ENCODE peak calls at places on chromosomes 11 and 22, in seven cellular contexts. M, I, N, H, Q, K and Y are unnamed samples.

GRCh38 chr22:41512421-41513194 is 31.7 kb downstream of the POLR3H start:
- DNase-seq in Q (peak), I (peak), H (peak), M (no peak), K (peak), N (peak), Y (peak)

GRCh38 chr11:120017582-120017981 is 120.3 kb downstream of the TRIM29 start:
- DNase-seq in H (no peak), K (no peak), Q (no peak), I (no peak), M (no peak), N (no peak), Y (no peak)

GRCh38 chr11:100883860-100884259 is 196.8 kb downstream of the ARHGAP42 start:
- DNase-seq in Q (no peak), K (no peak), I (no peak), M (no peak), N (no peak), H (no peak), Y (no peak)

GRCh38 chr11:18243783-18244362 is 4.6 kb downstream of the SAA2 start:
- DNase-seq in I (peak), H (peak), N (peak), Q (peak), M (peak), K (peak), Y (peak)

GRCh38 chr11:35237860-35238715 is 99.1 kb downstream of the CD44 start:
- DNase-seq in K (no peak), N (peak), I (no peak), Q (no peak), M (peak), H (peak), Y (peak)

GRCh38 chr11:65778901-65779668 is 1.7 kb downstream of the AP5B1 start:
- DNase-seq in H (no peak), K (no peak), M (no peak), I (no peak), N (no peak), Q (peak), Y (no peak)

GRCh38 chr22:21702094-21702493 is 33.5 kb downstream of the YPEL1 start:
- DNase-seq in K (no peak), I (no peak), N (no peak), Q (peak), H (no peak), M (no peak), Y (no peak)

GRCh38 chr22:23531966-23532735 is 47.9 kb downstream of the IGLL1 start:
- DNase-seq in I (no peak), Q (no peak), K (no peak), N (no peak), M (no peak), H (no peak), Y (no peak)

GRCh38 chr11:110787680-110788079 is 75.4 kb upstream of the ARHGAP20 start:
- DNase-seq in H (no peak), N (no peak), M (no peak), K (no peak), Q (no peak), I (no peak), Y (no peak)

GRCh38 chr22:17085277-17086091 is 684 bp downstream of the IL17RA start:
- DNase-seq in I (no peak), N (no peak), M (no peak), H (no peak), K (no peak), Q (peak), Y (no peak)

GRCh38 chr11:72553748-72554147 is 119.4 kb upstream of the CLPB start:
- DNase-seq in Q (no peak), K (no peak), I (no peak), N (no peak), M (peak), H (peak), Y (no peak)

GRCh38 chr11:26137651-26138050 is 194.3 kb upstream of the ANO3 start:
- DNase-seq in I (no peak), N (no peak), Q (no peak), K (no peak), M (no peak), H (peak), Y (peak)

DNA sequence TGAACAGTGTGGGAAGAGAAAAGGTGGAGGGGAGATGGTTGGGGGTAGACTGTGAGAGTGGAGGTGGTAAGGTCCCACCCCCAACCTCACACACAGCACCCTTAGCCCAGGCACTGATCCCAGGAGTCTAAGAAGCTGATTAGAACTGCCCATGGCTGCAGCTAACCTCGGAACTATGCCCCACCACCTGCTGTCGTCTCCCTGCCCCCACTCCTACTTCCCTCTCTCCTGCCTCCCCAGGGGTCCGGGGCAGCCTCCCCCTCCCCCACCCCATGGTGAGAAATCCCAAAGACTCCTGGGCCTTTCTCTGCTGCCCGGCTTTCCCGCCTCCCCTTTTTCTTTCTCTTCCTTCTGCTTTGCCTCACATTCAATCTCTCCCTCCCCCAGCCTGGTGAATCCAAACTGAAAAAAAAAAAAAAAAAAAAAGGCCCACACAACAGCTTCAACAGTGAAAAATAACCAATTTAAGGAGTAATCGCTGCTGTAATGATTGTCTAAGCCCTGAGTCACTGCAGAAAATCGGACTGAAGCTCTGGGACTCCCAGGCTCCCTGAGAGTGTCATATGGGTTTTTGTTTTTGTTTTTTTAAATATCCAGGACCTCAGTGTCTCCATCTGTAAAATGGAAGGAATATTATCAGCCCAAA is 9.6 kb upstream of the TP53I11 start:
- DNase-seq in M (no peak), K (no peak), Q (peak), I (no peak), N (no peak), H (no peak), Y (no peak)
- H3K4me3 ChIP-seq in M (no peak), K (no peak), Q (no peak), I (no peak), N (no peak), H (no peak), Y (no peak)

DNA sequence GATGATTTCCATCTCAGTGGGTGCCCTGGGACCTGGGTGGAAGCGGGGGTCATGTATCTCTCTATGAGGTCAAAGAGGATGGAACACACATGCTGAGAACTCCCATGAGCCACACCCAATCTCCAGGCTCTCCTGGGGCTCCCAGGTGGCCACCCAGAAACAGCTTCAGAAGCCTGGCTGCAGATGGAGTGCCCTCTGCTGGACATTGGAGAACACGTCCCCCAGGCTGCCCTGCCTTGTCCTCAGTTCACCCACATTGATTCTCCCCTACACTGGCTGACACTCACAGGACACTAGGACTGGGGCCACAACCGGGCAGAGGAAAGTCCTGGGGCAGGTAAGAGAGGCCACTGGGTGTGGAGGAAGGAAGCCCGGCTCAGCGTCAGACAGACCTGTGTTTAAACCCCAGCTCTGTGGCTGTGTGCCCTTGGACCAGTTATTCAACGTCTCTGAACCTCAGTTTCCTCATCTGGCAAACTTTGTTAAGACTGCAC is 4.5 kb upstream of the NOL12 start:
- DNase-seq in I (no peak), M (no peak), H (peak), K (no peak), Q (peak), N (peak), Y (peak)
- TF ChIP-seq CTCF in I (peak), M (peak), H (peak), K (peak), Q (peak), N (peak), Y (peak)

DNA sequence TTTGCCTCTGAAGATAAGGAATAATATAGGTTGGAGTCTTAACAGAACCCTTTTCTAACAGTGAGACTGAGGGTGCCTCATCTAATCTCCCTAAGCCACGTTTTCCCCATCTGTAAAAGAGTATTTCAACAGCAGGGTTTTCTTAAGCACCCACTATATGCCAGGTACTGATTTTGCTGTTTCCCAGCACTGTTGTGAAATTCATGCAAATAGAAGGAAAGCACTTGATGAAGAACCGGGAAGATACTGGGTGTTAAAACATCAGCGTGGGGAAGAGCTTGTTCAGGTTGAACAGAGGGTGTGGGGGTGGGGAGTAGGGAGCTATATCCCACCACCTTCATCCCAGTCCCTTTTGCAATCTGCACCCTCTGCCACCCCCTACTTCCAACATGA is 2.8 kb downstream of the HMOX1 start:
- DNase-seq in Q (no peak), N (no peak), I (no peak), H (peak), K (no peak), M (no peak), Y (no peak)
- H3K4me3 ChIP-seq in Q (no peak), N (no peak), I (peak), H (no peak), K (no peak), M (no peak), Y (no peak)

GRCh38 chr11:46382644-46383403 is 1.4 kb downstream of the MDK start:
- DNase-seq in Q (peak), K (no peak), H (peak), I (peak), N (no peak), M (no peak), Y (peak)
- TF ChIP-seq CTCF in Q (peak), K (peak), H (peak), I (peak), N (peak), M (no peak), Y (peak)

DNA sequence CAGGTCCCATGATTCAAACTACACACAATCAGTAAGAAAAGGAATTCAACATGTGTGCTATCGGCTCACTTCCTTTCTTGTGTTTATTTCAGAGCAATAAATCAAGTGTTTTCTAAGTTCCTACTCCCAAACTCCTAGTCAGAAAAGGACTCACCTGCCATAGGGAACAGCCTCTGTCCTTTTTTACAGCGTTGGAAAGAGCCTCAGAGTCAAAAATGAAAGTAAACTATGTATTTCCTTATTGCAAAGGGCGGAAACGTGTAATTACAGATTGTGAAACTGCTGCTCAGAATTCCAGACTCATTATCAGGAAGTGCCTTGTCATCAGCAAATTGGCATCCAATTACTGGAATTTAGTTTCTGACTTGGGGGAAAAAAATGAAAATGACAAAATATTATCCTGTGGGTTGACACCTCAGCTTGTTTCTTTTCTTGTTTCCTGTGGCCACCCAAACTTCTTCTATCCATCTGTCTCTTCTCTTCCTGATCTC is at the start of gene CASP4:
- DNase-seq in K (no peak), N (peak), H (peak), M (no peak), I (peak), Q (no peak), Y (peak)
- H3K4me3 ChIP-seq in K (peak), N (peak), H (no peak), M (no peak), I (peak), Q (peak), Y (peak)